ENCODE peak calls at places on chromosomes 11 and 22, in ten cellular contexts. E is SJSA1; L is OCI-LY7; F is breast epithelium; S is CD4-positive, CD25-positive, alpha-beta regulatory T cell; W is spleen; M is cardiac fibroblast; H is skeletal muscle cell; P is adrenal gland; J is effector memory CD4-positive, alpha-beta T cell. N is an unnamed sample.
A peak's percentile ranks its signal among the peaks of the same experiment; 100 is the strongest.

GRCh38 chr11:108589136-108589535 is 4.4 kb downstream of the EXPH5 start:
- DNase-seq in M (no peak), E (no peak), F (no peak), S (no peak), J (no peak), W (no peak), H (no peak), L (no peak), P (no peak), N (no peak)

GRCh38 chr11:70478194-70478890 is 80.0 kb downstream of the CTTN start:
- DNase-seq in M (no peak), S (no peak), E (no peak), W (no peak), J (no peak), L (no peak), P (no peak), F (no peak), H (no peak), N (no peak)

GRCh38 chr11:16739326-16739875 is 954 bp downstream of the C11orf58 start:
- DNase-seq in S (no peak), F (no peak), W (no peak), M (peak; percentile 38), L (peak; percentile 22), P (no peak), J (no peak), E (no peak), H (no peak), N (no peak)

GRCh38 chr11:79438631-79439429 is 2.0 kb downstream of the TENM4 start:
- DNase-seq in E (no peak), S (no peak), W (no peak), P (peak; percentile 49), H (no peak), M (peak; percentile 38), F (no peak), J (no peak), L (no peak), N (no peak)

GRCh38 chr22:32854351-32854804 is 52.9 kb downstream of the TIMP3 start:
- DNase-seq in F (no peak), E (no peak), S (no peak), J (no peak), P (no peak), M (no peak), W (no peak), H (no peak), L (no peak), N (no peak)

GRCh38 chr11:35943761-35944502 is at the start of gene LDLRAD3:
- DNase-seq in H (peak; percentile 85), J (no peak), E (peak; percentile 44), P (peak; percentile 85), W (peak; percentile 90), M (peak; percentile 84), S (no peak), F (peak; percentile 76), L (no peak), N (peak; percentile 93)

GRCh38 chr11:108912587-108912986 is 247.7 kb downstream of the DDX10 start:
- DNase-seq in L (no peak), W (no peak), M (peak; percentile 70), S (no peak), F (no peak), E (no peak), P (no peak), H (no peak), J (no peak), N (no peak)

GRCh38 chr11:58179648-58180047 is 9.2 kb upstream of the OR9Q2 start:
- DNase-seq in W (no peak), L (no peak), S (no peak), J (no peak), E (no peak), H (no peak), P (no peak), F (no peak), M (no peak), N (peak; percentile 20)

GRCh38 chr11:61004841-61005240 is 33.4 kb downstream of the CD6 start:
- DNase-seq in M (no peak), F (no peak), S (no peak), W (no peak), P (no peak), H (no peak), E (peak; percentile 76), L (no peak), J (no peak), N (peak; percentile 33)

GRCh38 chr11:64809781-64810241 is 540 bp downstream of the MEN1 start:
- DNase-seq in S (no peak), W (peak; percentile 86), L (peak; percentile 34), H (no peak), F (no peak), J (no peak), M (no peak), P (no peak), E (no peak), N (peak; percentile 17)

GRCh38 chr11:118790357-118791014 is 478 bp downstream of the DDX6 start:
- DNase-seq in J (peak; percentile 37), M (peak; percentile 69), L (peak; percentile 78), W (peak; percentile 93), P (peak; percentile 68), H (no peak), F (peak; percentile 52), S (peak; percentile 44), E (peak; percentile 72), N (peak; percentile 64)

GRCh38 chr11:5280582-5281102 is 10.9 kb upstream of the HBE1 start:
- DNase-seq in P (peak; percentile 91), F (no peak), W (no peak), H (peak; percentile 98), J (no peak), S (no peak), E (peak; percentile 93), L (peak; percentile 3), M (peak; percentile 100), N (peak; percentile 56)

DNA sequence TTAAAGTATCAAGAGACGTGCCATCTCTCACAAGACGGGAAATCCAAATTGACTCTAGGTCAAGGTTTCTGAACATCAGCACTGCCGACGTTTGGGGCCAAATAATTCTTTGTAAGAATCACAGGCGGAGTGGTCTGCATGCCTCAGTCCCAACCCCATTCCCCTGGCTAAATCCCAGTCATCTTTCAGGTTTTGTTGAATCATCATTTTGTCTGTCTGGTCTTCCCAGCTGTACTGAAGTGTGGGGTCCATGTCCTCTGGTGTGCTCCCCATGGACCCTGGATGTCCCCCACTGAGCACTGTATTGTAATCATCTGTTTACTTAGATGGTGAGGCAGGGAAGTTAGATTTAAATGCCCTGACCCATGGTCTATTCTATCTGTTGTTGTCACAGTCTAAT is 103.6 kb upstream of the GALNT18 start:
- DNase-seq in F (no peak), E (no peak), P (no peak), J (no peak), S (no peak), M (no peak), W (no peak), H (no peak), L (no peak), N (no peak)
- H3K4me3 ChIP-seq in F (no peak overlapping the region), E (no peak overlapping the region), P (no peak overlapping the region), J (no peak overlapping the region), S (no peak overlapping the region), M (no peak overlapping the region), W (no peak overlapping the region), H (no peak overlapping the region), L (no peak overlapping the region), N (no peak overlapping the region)

DNA sequence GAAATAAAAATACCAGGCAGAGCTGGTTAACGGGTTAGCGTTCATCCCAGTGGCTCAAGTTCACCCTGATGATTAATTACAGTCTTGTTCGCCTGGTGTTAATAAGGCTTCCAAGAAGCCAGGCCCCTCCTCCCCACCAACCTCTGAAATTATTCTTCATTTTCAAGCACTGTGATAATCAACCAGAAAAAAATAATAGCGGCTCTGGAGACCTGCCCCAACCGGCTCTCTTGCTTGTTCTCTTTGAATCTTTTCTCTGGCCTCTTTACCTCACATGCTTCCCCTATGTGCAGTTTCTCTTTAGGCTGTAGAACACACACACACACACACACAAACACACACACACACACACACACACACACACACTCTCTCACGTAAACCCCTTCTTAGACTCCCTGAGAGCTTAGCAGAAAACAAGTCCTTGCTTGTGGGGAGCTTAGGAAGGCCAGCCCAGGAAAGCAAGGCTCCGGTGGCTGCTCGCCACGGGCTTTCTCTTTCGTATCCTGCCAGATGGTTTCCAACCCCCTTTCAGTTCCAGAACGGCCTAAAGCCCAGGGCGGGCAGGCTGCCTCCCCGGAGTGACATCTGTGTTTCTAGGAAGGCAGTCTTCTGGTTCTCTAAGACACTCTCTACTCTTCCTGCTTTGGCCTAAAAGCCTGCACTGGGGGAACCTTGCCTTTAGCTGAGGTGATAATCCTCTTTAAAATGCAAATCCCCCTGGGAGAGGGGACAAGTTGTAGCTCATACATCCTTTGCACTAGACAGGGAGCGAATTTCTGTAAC is 106.4 kb upstream of the SESN3 start:
- DNase-seq in E (peak; percentile 15), F (no peak), P (peak; percentile 42), H (peak; percentile 33), J (peak; percentile 5), W (peak; percentile 87), M (peak; percentile 47), S (no peak), L (no peak), N (peak; percentile 43)
- H3K4me3 ChIP-seq in E (no peak overlapping the region), F (peak overlapping the region; percentile 44), P (no peak overlapping the region), H (no peak overlapping the region), J (peak overlapping the region; percentile 29), W (no peak overlapping the region), M (peak overlapping the region; percentile 32), S (peak overlapping the region; percentile 60), L (no peak overlapping the region), N (peak overlapping the region; percentile 20)

DNA sequence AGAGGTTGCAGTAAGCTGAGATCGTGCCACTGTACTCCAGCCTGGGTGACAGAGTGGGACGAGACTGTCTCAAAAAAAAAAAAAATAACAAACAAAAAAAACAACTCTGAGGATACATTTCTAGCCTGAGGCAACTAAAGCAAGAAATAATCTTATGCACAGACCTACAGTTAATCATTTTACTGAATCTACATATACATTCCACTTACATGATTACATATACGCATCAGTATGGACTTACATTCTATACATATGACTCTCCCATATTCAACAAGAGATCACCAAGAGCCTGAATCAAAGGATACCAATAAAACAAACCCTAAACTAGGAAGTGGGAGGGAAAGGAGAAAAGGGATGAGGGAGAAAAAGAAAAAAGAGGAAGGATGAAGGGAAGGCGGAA is 1.1 kb downstream of the ALG8 start:
- DNase-seq in H (no peak), S (no peak), M (no peak), J (no peak), F (no peak), W (no peak), E (no peak), P (no peak), L (no peak), N (no peak)
- H3K4me3 ChIP-seq in H (peak overlapping the region; percentile 77), S (peak overlapping the region; percentile 96), M (peak overlapping the region; percentile 89), J (no peak overlapping the region), F (peak overlapping the region; percentile 79), W (peak overlapping the region; percentile 82), E (no peak overlapping the region), P (no peak overlapping the region), L (peak overlapping the region; percentile 82), N (no peak overlapping the region)

DNA sequence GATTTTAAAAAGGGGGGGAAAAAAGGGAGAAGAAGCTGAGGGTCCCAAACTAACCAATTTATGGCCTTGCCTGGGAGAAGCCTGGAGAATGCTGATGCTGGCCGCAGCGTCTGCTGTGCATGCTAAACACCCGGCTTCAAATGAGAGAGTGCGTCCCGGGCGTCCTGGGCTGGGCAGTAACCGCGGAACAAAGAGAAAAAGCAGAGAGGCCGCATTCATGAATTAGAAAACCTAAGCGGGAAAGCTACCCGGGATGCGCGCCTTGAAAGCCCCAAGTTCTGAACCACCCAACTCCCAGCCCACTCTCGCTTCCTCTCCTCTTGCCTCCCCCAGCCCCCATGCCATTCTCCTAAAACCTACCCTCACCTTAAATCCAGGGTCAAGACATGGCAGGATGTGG is 6.5 kb downstream of the MN1 start:
- DNase-seq in H (no peak), W (no peak), E (no peak), S (no peak), L (no peak), P (no peak), M (no peak), F (no peak), J (no peak), N (peak; percentile 37)
- H3K4me3 ChIP-seq in H (no peak overlapping the region), W (no peak overlapping the region), E (no peak overlapping the region), S (no peak overlapping the region), L (no peak overlapping the region), P (no peak overlapping the region), M (peak overlapping the region; percentile 85), F (no peak overlapping the region), J (no peak overlapping the region), N (peak overlapping the region; percentile 98)

N was measured in SJCRH30.